ENCODE peak calls at places on chromosomes 16 and 17, in nine cellular contexts. F is mesothelial cell of epicardium; U is endothelial cell; J is smooth muscle cell of the brain vasculature; N is anterior cingulate cortex; V is NCI-H1092; M is NAMALWA; A is activated T-cell treated with anti-CD3 and anti-CD28 coated beads, Interleukin-2, amount 50 U/mL, for 4 hours; T is EH. Q is an unnamed sample.
A peak's percentile ranks its signal among the peaks of the same experiment; 100 is the strongest.

GRCh38 chr17:49557204-49558024 is 18.3 kb upstream of the NXPH3 start:
- DNase-seq in M (peak; percentile 68), V (peak; percentile 10), F (no peak), T (peak; percentile 63), U (peak; percentile 61), A (no peak), J (no peak), N (peak; percentile 12), Q (peak; percentile 56)

GRCh38 chr16:68445458-68445857 is 2.9 kb downstream of the SMPD3 start:
- DNase-seq in J (no peak), A (no peak), N (no peak), M (peak; percentile 85), U (peak; percentile 79), T (peak; percentile 64), F (no peak), V (peak; percentile 88), Q (peak; percentile 62)

GRCh38 chr17:59353106-59353854 is 21.8 kb downstream of the YPEL2 start:
- DNase-seq in V (no peak), T (no peak), J (no peak), F (no peak), N (no peak), A (no peak), M (no peak), U (no peak), Q (no peak)

GRCh38 chr17:42193216-42194132 is 820 bp downstream of the GHDC start:
- DNase-seq in N (no peak), U (no peak), J (no peak), A (no peak), V (no peak), T (no peak), M (no peak), F (no peak), Q (no peak)

GRCh38 chr17:54992797-54993639 is 24.5 kb downstream of the STXBP4 start:
- DNase-seq in V (peak; percentile 26), U (no peak), J (no peak), M (peak; percentile 68), N (no peak), A (no peak), T (peak; percentile 57), F (no peak), Q (peak; percentile 58)

GRCh38 chr16:49089533-49089932 is 192.1 kb downstream of the CBLN1 start:
- DNase-seq in V (no peak), A (no peak), N (no peak), J (no peak), M (no peak), T (no peak), F (no peak), U (no peak), Q (no peak)

GRCh38 chr16:55292491-55292890 is 31.5 kb upstream of the IRX6 start:
- DNase-seq in V (no peak), M (no peak), T (no peak), N (no peak), J (no peak), A (no peak), U (no peak), F (no peak), Q (no peak)

GRCh38 chr17:76897023-76897422 is 28.8 kb downstream of the MGAT5B start:
- DNase-seq in M (no peak), A (no peak), J (no peak), U (no peak), F (no peak), N (no peak), V (no peak), T (no peak), Q (no peak)

GRCh38 chr17:82204831-82205719 is 7.6 kb downstream of the CCDC57 start:
- DNase-seq in N (no peak), A (peak; percentile 32), V (peak; percentile 20), U (no peak), F (no peak), M (no peak), J (no peak), T (peak; percentile 87), Q (peak; percentile 89)

GRCh38 chr16:8667492-8667891 is 6.9 kb upstream of the ABAT start:
- DNase-seq in U (no peak), F (no peak), J (no peak), N (no peak), A (no peak), M (no peak), T (no peak), V (no peak), Q (no peak)

GRCh38 chr17:15462962-15463361 is 4.5 kb downstream of the CDRT4 start:
- DNase-seq in V (no peak), F (no peak), M (no peak), T (peak; percentile 57), J (no peak), N (no peak), A (no peak), U (no peak), Q (no peak)

GRCh38 chr17:57861000-57861736 is 11.3 kb upstream of the MRPS23 start:
- DNase-seq in T (peak; percentile 41), U (no peak), N (peak; percentile 28), M (no peak), V (no peak), A (peak; percentile 17), J (no peak), F (no peak), Q (peak; percentile 77)

GRCh38 chr17:14737984-14738651 is 437.2 kb downstream of the HS3ST3B1 start:
- DNase-seq in M (no peak), F (no peak), N (no peak), T (peak; percentile 100), A (no peak), U (no peak), J (peak; percentile 73), V (no peak), Q (peak; percentile 97)

GRCh38 chr16:68643227-68643626 is 1.9 kb upstream of the CDH3 start:
- DNase-seq in F (no peak), T (no peak), U (no peak), J (no peak), A (no peak), M (no peak), N (no peak), V (no peak), Q (no peak)

GRCh38 chr16:53510704-53511070 is 7.7 kb upstream of the AKTIP start:
- DNase-seq in V (no peak), U (no peak), M (no peak), F (no peak), N (no peak), J (no peak), A (no peak), T (no peak), Q (no peak)

GRCh38 chr16:11669380-11670146 is 1.3 kb downstream of the SNN start:
- DNase-seq in T (peak; percentile 33), U (no peak), N (peak; percentile 51), J (no peak), V (no peak), F (no peak), M (peak; percentile 67), A (no peak), Q (peak; percentile 34)

GRCh38 chr17:624341-624860 is 90.2 kb downstream of the VPS53 start:
- DNase-seq in U (no peak), N (no peak), M (no peak), A (no peak), F (no peak), J (no peak), V (no peak), T (no peak), Q (no peak)

GRCh38 chr17:21291357-21291756 is 6.8 kb downstream of the MAP2K3 start:
- DNase-seq in F (no peak), V (no peak), A (no peak), N (no peak), J (no peak), T (no peak), U (no peak), M (no peak), Q (no peak)

GRCh38 chr17:55320594-55321506 is 56.1 kb downstream of the HLF start:
- DNase-seq in M (no peak), J (no peak), F (no peak), A (no peak), U (no peak), T (peak; percentile 4), V (no peak), N (peak; percentile 12), Q (no peak)

GRCh38 chr17:78357177-78357586 is 2.7 kb downstream of the SOCS3 start:
- DNase-seq in T (peak; percentile 95), J (no peak), V (no peak), A (no peak), M (no peak), N (peak; percentile 43), F (no peak), U (no peak), Q (peak; percentile 94)

GRCh38 chr17:66416207-66416940 is 114.0 kb downstream of the PRKCA start:
- DNase-seq in F (no peak), N (no peak), A (no peak), M (no peak), T (no peak), V (no peak), J (no peak), U (peak; percentile 8), Q (no peak)

GRCh38 chr17:17900615-17901520 is 64.1 kb upstream of the SREBF1 start:
- DNase-seq in U (no peak), J (peak; percentile 86), A (no peak), F (no peak), M (no peak), V (peak; percentile 34), N (peak; percentile 28), T (peak; percentile 99), Q (peak; percentile 98)

GRCh38 chr17:49787932-49788442 is 494 bp upstream of the KAT7 start:
- DNase-seq in A (no peak), N (peak; percentile 39), T (no peak), F (no peak), V (no peak), U (peak; percentile 15), M (no peak), J (peak; percentile 15), Q (no peak)

GRCh38 chr17:40699359-40699758 is 4.2 kb downstream of the KRT24 start:
- DNase-seq in T (no peak), J (no peak), M (no peak), U (no peak), N (no peak), V (no peak), A (no peak), F (no peak), Q (no peak)

GRCh38 chr16:10729649-10730048 is 14.0 kb upstream of the NUBP1 start:
- DNase-seq in U (no peak), A (no peak), T (peak; percentile 55), V (no peak), N (no peak), F (no peak), M (no peak), J (no peak), Q (peak; percentile 81)

GRCh38 chr17:43367588-43368242 is 31.1 kb upstream of the ARL4D start:
- DNase-seq in U (peak; percentile 18), J (peak; percentile 69), V (peak; percentile 86), M (peak; percentile 98), F (no peak), T (peak; percentile 92), N (peak; percentile 53), A (no peak), Q (peak; percentile 90)

GRCh38 chr16:81608515-81609209 is 164.1 kb downstream of the CMIP start:
- DNase-seq in T (peak; percentile 69), F (no peak), U (no peak), A (no peak), V (no peak), J (no peak), N (peak; percentile 30), M (peak; percentile 32), Q (no peak)

GRCh38 chr16:20114356-20114755 is 40.7 kb upstream of the GPR139 start:
- DNase-seq in M (no peak), A (no peak), F (no peak), J (no peak), V (peak; percentile 33), U (no peak), T (no peak), N (no peak), Q (peak; percentile 84)

GRCh38 chr16:84543931-84544776 is 39.7 kb upstream of the MEAK7 start:
- DNase-seq in U (no peak), F (no peak), J (no peak), T (peak; percentile 63), V (peak; percentile 55), A (peak; percentile 60), N (no peak), M (no peak), Q (peak; percentile 28)

GRCh38 chr17:63503330-63503685 is 19.9 kb upstream of the KCNH6 start:
- DNase-seq in V (peak; percentile 30), M (no peak), N (no peak), J (no peak), T (no peak), U (no peak), F (no peak), A (no peak), Q (no peak)

GRCh38 chr16:12229759-12230594 is 253.4 kb downstream of the SNX29 start:
- DNase-seq in J (no peak), F (no peak), M (peak; percentile 70), A (no peak), V (peak; percentile 60), U (no peak), N (no peak), T (peak; percentile 80), Q (peak; percentile 75)

Q was measured in M059J.